ENCODE peak calls at places on chromosomes 4 and X, in seven cellular contexts. C is GM12878; G is left lung; Q is activated naive CD4-positive, alpha-beta T cell treated with anti-CD3 and anti-CD28 coated beads, Interleukin-2, amount 50 U/mL, for 72 hours; Z is upper lobe of left lung; A is central memory CD8-positive, alpha-beta T cell; T is aorta. K is an unnamed sample.

GRCh38 chrX:8345473-8345872 is 119.2 kb upstream of the VCX3B start:
- ATAC-seq in C (peak; percentile 78), G (no peak), Q (no peak), Z (no peak), A (no peak), T (no peak), K (no peak)

GRCh38 chrX:71996826-71997225 is 86.2 kb downstream of the NHSL2 start:
- ATAC-seq in C (no peak), G (peak; percentile 42), Q (no peak), Z (peak; percentile 91), A (no peak), T (peak; percentile 52), K (peak; percentile 89)

GRCh38 chr4:48976007-48976406 is 10.1 kb upstream of the CWH43 start:
- ATAC-seq in C (no peak), G (no peak), Q (no peak), Z (no peak), A (no peak), T (no peak), K (no peak)

GRCh38 chrX:39550795-39551361 is 546.9 kb downstream of the BCOR start:
- ATAC-seq in C (no peak), G (no peak), Q (peak; percentile 26), Z (peak; percentile 81), A (no peak), T (no peak), K (no peak)

GRCh38 chr4:37641886-37642849 is 44.0 kb downstream of the RELL1 start:
- ATAC-seq in C (no peak), G (peak; percentile 70), Q (no peak), Z (peak; percentile 18), A (no peak), T (no peak), K (peak; percentile 31)

GRCh38 chr4:185919107-185919506 is 107.1 kb upstream of the SORBS2 start:
- ATAC-seq in C (no peak), G (no peak), Q (no peak), Z (no peak), A (no peak), T (no peak), K (no peak)

GRCh38 chrX:115892787-115893671 is 277.5 kb upstream of the AGTR2 start:
- ATAC-seq in C (peak; percentile 75), G (peak; percentile 96), Q (no peak), Z (no peak), A (no peak), T (peak; percentile 88), K (peak; percentile 84)

GRCh38 chr4:159297088-159297487 is 194.2 kb downstream of the RAPGEF2 start:
- ATAC-seq in C (no peak), G (no peak), Q (no peak), Z (no peak), A (no peak), T (no peak), K (no peak)

GRCh38 chr4:185363251-185363650 is 32.5 kb downstream of the LRP2BP start:
- ATAC-seq in C (no peak), G (no peak), Q (no peak), Z (no peak), A (no peak), T (no peak), K (no peak)

GRCh38 chr4:754221-755120 is 48.8 kb downstream of the PCGF3 start:
- ATAC-seq in C (no peak), G (no peak), Q (no peak), Z (no peak), A (no peak), T (peak; percentile 8), K (no peak)

GRCh38 chr4:3452376-3452775 is 10.6 kb downstream of the HGFAC start:
- ATAC-seq in C (no peak), G (no peak), Q (no peak), Z (no peak), A (no peak), T (no peak), K (no peak)

GRCh38 chr4:82381235-82381634 is 7.4 kb upstream of the HNRNPD start:
- ATAC-seq in C (no peak), G (no peak), Q (no peak), Z (no peak), A (no peak), T (no peak), K (no peak)

GRCh38 chrX:39848900-39849299 is 248.9 kb downstream of the BCOR start:
- ATAC-seq in C (no peak), G (no peak), Q (no peak), Z (peak; percentile 16), A (no peak), T (no peak), K (no peak)

GRCh38 chr4:93480452-93480851 is 348.1 kb upstream of the ATOH1 start:
- ATAC-seq in C (no peak), G (no peak), Q (no peak), Z (no peak), A (no peak), T (no peak), K (no peak)

GRCh38 chr4:20433101-20433705 is 181.5 kb downstream of the SLIT2 start:
- ATAC-seq in C (no peak), G (peak; percentile 68), Q (no peak), Z (no peak), A (no peak), T (no peak), K (no peak)

GRCh38 chr4:161629694-161630441 is 533.9 kb downstream of the FSTL5 start:
- ATAC-seq in C (no peak), G (no peak), Q (no peak), Z (no peak), A (no peak), T (no peak), K (no peak)

GRCh38 chrX:107579956-107580355 is 48.4 kb upstream of the PRPS1 start:
- ATAC-seq in C (no peak), G (no peak), Q (no peak), Z (no peak), A (no peak), T (no peak), K (no peak)

GRCh38 chr4:152304220-152304619 is 231.7 kb downstream of the FBXW7 start:
- ATAC-seq in C (peak; percentile 95), G (no peak), Q (no peak), Z (no peak), A (no peak), T (no peak), K (no peak)

GRCh38 chrX:103828529-103828928 is 3.5 kb downstream of the RAB9B start:
- ATAC-seq in C (no peak), G (no peak), Q (no peak), Z (no peak), A (no peak), T (no peak), K (peak; percentile 23)

GRCh38 chr4:80461412-80461811 is 125.9 kb downstream of the CFAP299 start:
- ATAC-seq in C (no peak), G (peak; percentile 82), Q (no peak), Z (no peak), A (no peak), T (no peak), K (no peak)

GRCh38 chr4:6331018-6331417 is 61.4 kb downstream of the WFS1 start:
- ATAC-seq in C (peak; percentile 67), G (no peak), Q (peak; percentile 37), Z (no peak), A (no peak), T (no peak), K (no peak)

GRCh38 chr4:28966982-28967381 is 1753.2 kb upstream of the PCDH7 start:
- ATAC-seq in C (no peak), G (no peak), Q (no peak), Z (no peak), A (no peak), T (no peak), K (no peak)

GRCh38 chr4:8341691-8342090 is 72.1 kb downstream of the HTRA3 start:
- ATAC-seq in C (no peak), G (no peak), Q (no peak), Z (peak; percentile 48), A (no peak), T (no peak), K (no peak)

GRCh38 chr4:164446516-164446915 is 307.4 kb upstream of the SMIM31 start:
- ATAC-seq in C (no peak), G (no peak), Q (no peak), Z (no peak), A (no peak), T (no peak), K (no peak)

GRCh38 chr4:168815373-168816345 is 194.4 kb downstream of the CBR4 start:
- ATAC-seq in C (no peak), G (peak; percentile 24), Q (no peak), Z (peak; percentile 20), A (no peak), T (peak; percentile 48), K (peak; percentile 75)

GRCh38 chrX:2318371-2318770 is 182.4 kb downstream of the DHRSX start:
- ATAC-seq in C (no peak), G (no peak), Q (no peak), Z (no peak), A (no peak), T (no peak), K (no peak)

GRCh38 chr4:107740381-107740780 is 20.3 kb upstream of the PAPSS1 start:
- ATAC-seq in C (peak; percentile 40), G (peak; percentile 41), Q (no peak), Z (no peak), A (no peak), T (no peak), K (no peak)

GRCh38 chr4:100582146-100582545 is 64.3 kb upstream of the EMCN start:
- ATAC-seq in C (no peak), G (no peak), Q (no peak), Z (no peak), A (no peak), T (no peak), K (no peak)

GRCh38 chr4:183718876-183719275 is 59.8 kb downstream of the TRAPPC11 start:
- ATAC-seq in C (no peak), G (no peak), Q (no peak), Z (no peak), A (no peak), T (no peak), K (no peak)

GRCh38 chr4:10639100-10639499 is 45.5 kb downstream of the CLNK start:
- ATAC-seq in C (no peak), G (no peak), Q (peak; percentile 40), Z (no peak), A (no peak), T (no peak), K (no peak)

GRCh38 chrX:6861456-6861855 is 286.1 kb upstream of the STS start:
- ATAC-seq in C (no peak), G (no peak), Q (no peak), Z (no peak), A (no peak), T (no peak), K (no peak)

GRCh38 chr4:5420266-5420665 is 288.1 kb downstream of the EVC2 start:
- ATAC-seq in C (no peak), G (no peak), Q (no peak), Z (no peak), A (no peak), T (no peak), K (no peak)

GRCh38 chr4:18630218-18631110 is 608.9 kb upstream of the LCORL start:
- ATAC-seq in C (no peak), G (no peak), Q (no peak), Z (peak; percentile 23), A (no peak), T (no peak), K (no peak)

GRCh38 chr4:48114396-48114795 is 19.7 kb downstream of the TXK start:
- ATAC-seq in C (no peak), G (no peak), Q (no peak), Z (no peak), A (no peak), T (no peak), K (no peak)

GRCh38 chrX:11437642-11438379 is 144.6 kb downstream of the AMELX start:
- ATAC-seq in C (peak; percentile 52), G (peak; percentile 22), Q (no peak), Z (peak; percentile 34), A (no peak), T (peak; percentile 68), K (peak; percentile 48)

GRCh38 chr4:87677731-87678130 is 27.7 kb downstream of the DMP1 start:
- ATAC-seq in C (peak; percentile 53), G (peak; percentile 39), Q (no peak), Z (peak; percentile 29), A (no peak), T (no peak), K (peak; percentile 39)

K was measured in gastroesophageal sphincter.